ENCODE peak calls at places on chromosomes 3 and 15, in four cellular contexts. One of them, this sample, is unnamed. For H3K4me1, the result is how much of the 10 kb centered on the place peaks cover.

GRCh38 chr3:16290007-16290826 is 25.2 kb downstream of the OXNAD1 start:
- DNase-seq in breast epithelium: no peak
- DNase-seq in ovary: no peak
- DNase-seq in A549: peak
- DNase-seq in this sample: peak

GRCh38 chr3:89851974-89852621 is 744.7 kb downstream of the EPHA3 start:
- DNase-seq in breast epithelium: no peak
- DNase-seq in ovary: no peak
- DNase-seq in A549: peak
- DNase-seq in this sample: no peak

GRCh38 chr3:8767667-8768363 is 1.6 kb downstream of the OXTR start:
- DNase-seq in breast epithelium: peak
- DNase-seq in ovary: no peak
- DNase-seq in A549: no peak
- DNase-seq in this sample: no peak

GRCh38 chr3:107710851-107711250 is 188.1 kb downstream of the BBX start:
- DNase-seq in breast epithelium: peak
- DNase-seq in ovary: peak
- DNase-seq in A549: peak
- DNase-seq in this sample: no peak

GRCh38 chr3:127035672-127036071 is 52.8 kb downstream of the PLXNA1 start:
- DNase-seq in breast epithelium: no peak
- DNase-seq in ovary: peak
- DNase-seq in A549: peak
- DNase-seq in this sample: no peak

GRCh38 chr15:40706121-40706520 is 11.1 kb downstream of the RAD51 start:
- DNase-seq in breast epithelium: no peak
- DNase-seq in ovary: no peak
- DNase-seq in A549: no peak
- DNase-seq in this sample: no peak

GRCh38 chr15:89396723-89397652 is 62.4 kb upstream of the POLG start:
- DNase-seq in breast epithelium: no peak
- DNase-seq in ovary: no peak
- DNase-seq in A549: no peak
- DNase-seq in this sample: no peak

GRCh38 chr3:177102526-177102925 is 94.8 kb downstream of the TBL1XR1 start:
- DNase-seq in breast epithelium: no peak
- DNase-seq in ovary: no peak
- DNase-seq in A549: no peak
- DNase-seq in this sample: no peak

GRCh38 chr3:112646623-112647022 is 5.7 kb upstream of the CCDC80 start:
- DNase-seq in breast epithelium: no peak
- DNase-seq in ovary: no peak
- DNase-seq in A549: peak
- DNase-seq in this sample: no peak

GRCh38 chr3:125310623-125311076 is 64.5 kb downstream of the ZNF148 start:
- DNase-seq in breast epithelium: no peak
- DNase-seq in ovary: no peak
- DNase-seq in A549: no peak
- DNase-seq in this sample: peak

GRCh38 chr3:4716731-4717362 is 223.7 kb downstream of the ITPR1 start:
- DNase-seq in breast epithelium: no peak
- DNase-seq in ovary: no peak
- DNase-seq in A549: no peak
- DNase-seq in this sample: no peak

GRCh38 chr15:29889545-29890329 is 67.5 kb upstream of the TJP1 start:
- DNase-seq in breast epithelium: no peak
- DNase-seq in ovary: no peak
- DNase-seq in A549: no peak
- DNase-seq in this sample: no peak

GRCh38 chr3:56131976-56132590 is 336.2 kb downstream of the ERC2 start:
- DNase-seq in breast epithelium: no peak
- DNase-seq in ovary: no peak
- DNase-seq in A549: peak
- DNase-seq in this sample: no peak

GRCh38 chr3:56064684-56065083 is 403.6 kb downstream of the ERC2 start:
- DNase-seq in breast epithelium: no peak
- DNase-seq in ovary: no peak
- DNase-seq in A549: peak
- DNase-seq in this sample: no peak

GRCh38 chr15:74317820-74318375 is 49.5 kb downstream of the CYP11A1 start:
- DNase-seq in breast epithelium: peak
- DNase-seq in ovary: peak
- DNase-seq in A549: peak
- DNase-seq in this sample: no peak

GRCh38 chr3:10311710-10312109 is 9.2 kb downstream of the SEC13 start:
- DNase-seq in breast epithelium: no peak
- DNase-seq in ovary: no peak
- DNase-seq in A549: no peak
- DNase-seq in this sample: no peak

GRCh38 chr3:187926620-187927019 is 181.4 kb upstream of the BCL6 start:
- DNase-seq in breast epithelium: no peak
- DNase-seq in ovary: no peak
- DNase-seq in A549: no peak
- DNase-seq in this sample: no peak

GRCh38 chr15:96339662-96340347 is 9.3 kb downstream of the NR2F2 start:
- DNase-seq in breast epithelium: no peak
- DNase-seq in ovary: no peak
- DNase-seq in A549: no peak
- DNase-seq in this sample: no peak

DNA sequence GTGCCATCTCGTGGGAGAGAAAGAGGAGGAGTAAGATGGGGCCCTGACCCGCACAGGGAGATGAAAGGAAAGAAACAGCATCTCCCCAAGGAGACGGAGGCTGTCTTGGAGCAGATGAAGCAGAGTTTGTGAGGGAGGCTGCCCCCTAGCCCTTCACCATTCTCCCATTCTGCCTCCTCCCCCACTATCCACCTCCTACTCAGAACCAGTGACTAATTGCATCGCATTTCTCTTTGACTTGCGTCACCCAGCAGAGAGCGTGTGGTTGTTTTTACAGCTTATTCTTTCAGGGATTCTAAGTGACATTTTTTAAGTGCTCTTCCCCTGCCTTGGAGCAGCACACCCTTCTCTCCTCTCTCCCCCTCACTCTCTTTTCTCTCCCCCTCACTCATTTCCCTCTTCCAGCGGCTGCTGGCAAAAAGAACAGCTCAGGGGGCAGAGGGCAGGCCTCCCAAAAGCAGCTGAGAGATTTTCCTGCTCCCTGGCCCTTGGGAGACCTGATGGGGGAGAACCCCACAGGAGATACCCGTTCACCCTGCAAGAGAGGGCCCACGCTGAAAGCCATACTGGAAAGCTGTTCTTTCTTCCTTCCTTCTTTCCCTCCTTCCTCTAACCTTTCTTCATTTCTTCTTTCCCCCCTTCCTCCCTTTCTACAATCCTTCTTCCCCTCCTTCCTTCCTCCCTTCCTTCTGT is 91.8 kb downstream of the MRPL46 start:
- DNase-seq in breast epithelium: no peak
- DNase-seq in ovary: no peak
- DNase-seq in A549: peak
- DNase-seq in this sample: no peak
- H3K27ac ChIP-seq in breast epithelium: no peak
- H3K27ac ChIP-seq in ovary: no peak
- H3K27ac ChIP-seq in A549: peak
- H3K27ac ChIP-seq in this sample: no peak

DNA sequence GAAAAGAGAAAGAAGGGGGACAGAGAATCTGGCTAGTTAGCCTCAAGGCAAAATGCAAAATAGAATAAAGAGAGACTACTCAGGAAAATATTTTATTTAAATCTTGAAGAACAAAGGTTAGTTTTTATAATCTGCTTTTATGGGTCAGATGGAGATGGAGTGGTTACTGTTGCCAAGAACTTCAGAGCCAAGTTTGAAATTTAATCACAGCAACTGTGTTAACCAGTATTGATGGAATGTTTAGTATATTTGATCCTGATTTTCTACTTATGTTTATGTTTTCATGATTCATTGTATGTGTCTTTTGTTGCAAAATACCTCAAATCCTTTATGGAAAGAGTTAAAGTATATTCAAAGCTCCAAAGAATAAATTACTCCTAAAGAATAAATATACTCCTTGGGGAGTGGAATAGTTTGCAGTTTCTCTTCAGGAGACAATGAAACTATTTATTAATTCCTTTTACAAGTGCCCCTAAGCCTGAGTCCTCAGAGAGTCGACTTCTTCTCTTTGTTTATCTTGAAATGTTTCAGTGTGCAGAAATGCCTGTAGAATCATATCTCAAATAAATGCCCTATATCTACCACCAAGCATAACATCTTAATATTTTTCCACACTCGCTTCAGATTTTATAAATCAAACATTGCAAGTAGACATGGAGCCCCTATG is 60.9 kb upstream of the THSD4 start:
- DNase-seq in breast epithelium: no peak
- DNase-seq in ovary: no peak
- DNase-seq in A549: peak
- DNase-seq in this sample: no peak
- H3K4me1 ChIP-seq in breast epithelium: under half
- H3K4me1 ChIP-seq in ovary: under half
- H3K4me1 ChIP-seq in A549: under half
- H3K4me1 ChIP-seq in this sample: under half

DNA sequence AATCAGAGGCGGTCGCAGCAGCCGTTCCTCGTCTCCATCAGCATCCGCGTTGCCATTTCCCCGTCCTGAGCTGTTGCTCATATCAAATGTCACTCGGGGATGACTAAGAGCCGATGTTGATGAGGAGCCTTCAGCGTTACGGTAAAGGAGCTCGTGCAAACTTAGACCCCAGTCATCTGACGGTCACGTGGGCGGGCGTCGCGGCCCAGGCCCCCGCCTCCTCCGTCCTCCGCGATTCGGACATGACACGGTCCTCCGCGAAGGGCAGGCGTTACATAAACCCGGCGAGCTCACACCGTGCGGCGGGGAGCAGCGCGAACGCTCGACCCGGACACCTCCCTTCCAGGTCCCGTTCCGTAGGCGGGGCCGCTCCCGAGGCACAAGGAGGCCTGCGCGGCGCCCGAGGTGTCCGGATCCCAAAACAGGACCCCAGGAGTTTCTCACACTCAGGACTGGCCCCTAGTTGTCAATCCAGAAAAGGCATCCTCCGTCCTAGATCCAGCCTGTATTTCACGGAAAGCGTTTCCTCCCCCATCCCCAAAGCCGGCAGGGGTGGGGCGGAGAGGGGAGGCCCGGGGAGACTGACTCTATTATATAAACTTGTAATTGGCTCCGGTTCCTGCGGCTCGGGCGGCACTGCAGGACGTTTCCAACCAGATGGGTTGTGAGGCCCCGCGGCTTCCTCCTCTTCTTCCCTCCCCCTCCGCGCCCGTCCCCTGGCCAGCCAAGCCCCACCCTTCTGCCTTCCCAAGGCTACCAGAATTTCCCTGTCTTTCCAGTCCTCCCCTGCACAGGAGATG is 100.0 kb upstream of the IGF1R start:
- DNase-seq in breast epithelium: peak
- DNase-seq in ovary: peak
- DNase-seq in A549: peak
- DNase-seq in this sample: no peak
- H3K4me3 ChIP-seq in breast epithelium: peak
- H3K4me3 ChIP-seq in ovary: peak
- H3K4me3 ChIP-seq in A549: peak
- H3K4me3 ChIP-seq in this sample: peak

GRCh38 chr15:78167227-78167888 is 18.2 kb downstream of the IDH3A start:
- DNase-seq in breast epithelium: no peak
- DNase-seq in ovary: no peak
- DNase-seq in A549: no peak
- DNase-seq in this sample: no peak
- H3K27ac ChIP-seq in breast epithelium: no peak
- H3K27ac ChIP-seq in ovary: no peak
- H3K27ac ChIP-seq in A549: no peak
- H3K27ac ChIP-seq in this sample: no peak